ENCODE peak calls at places on chromosomes 7 and 10, in seven cellular contexts. L is mesendoderm, K is H9, H is H1, G is mesenchymal stem cell, U is trophoblast cell, N is neuronal stem cell. T is an unnamed sample.

GRCh38 chr7:122339145-122339904 is 34.8 kb upstream of the FEZF1 start:
- DNase-seq in L (no peak), K (no peak), H (no peak), G (no peak), U (no peak), N (no peak), T (no peak)

GRCh38 chr7:29457565-29457971 is 106.1 kb upstream of the PRR15 start:
- DNase-seq in L (no peak), K (no peak), H (no peak), G (peak), U (no peak), N (no peak), T (no peak)

GRCh38 chr7:112383671-112384417 is 66.4 kb upstream of the IFRD1 start:
- DNase-seq in L (peak), K (peak), H (no peak), G (no peak), U (no peak), N (peak), T (no peak)

GRCh38 chr7:81886211-81886764 is 116.4 kb upstream of the HGF start:
- DNase-seq in L (no peak), K (no peak), H (no peak), G (no peak), U (no peak), N (no peak), T (no peak)

GRCh38 chr7:7709263-7709662 is 9.1 kb downstream of the RPA3 start:
- DNase-seq in L (peak), K (peak), H (no peak), G (no peak), U (no peak), N (peak), T (no peak)

GRCh38 chr10:12369982-12370381 is 20.6 kb downstream of the CAMK1D start:
- DNase-seq in L (peak), K (no peak), H (no peak), G (no peak), U (no peak), N (no peak), T (no peak)

GRCh38 chr10:122559228-122559627 is 1.3 kb upstream of the DMBT1 start:
- DNase-seq in L (peak), K (no peak), H (no peak), G (no peak), U (peak), N (no peak), T (no peak)

GRCh38 chr10:78028438-78029293 is 649 bp downstream of the POLR3A start:
- DNase-seq in L (no peak), K (no peak), H (no peak), G (peak), U (no peak), N (peak), T (peak)

GRCh38 chr10:11264481-11265044 is 246.9 kb downstream of the CELF2 start:
- DNase-seq in L (no peak), K (no peak), H (no peak), G (no peak), U (no peak), N (no peak), T (no peak)
- H3K4ac ChIP-seq in L (no peak), K (no peak), H (no peak), G (no peak), U (no peak), N (no peak), T (no peak)

GRCh38 chr7:36057375-36057774 is 95.7 kb upstream of the EEPD1 start:
- DNase-seq in L (no peak), K (no peak), H (no peak), G (no peak), U (no peak), N (no peak), T (no peak)
- H3K4ac ChIP-seq in L (no peak), K (no peak), H (peak), G (no peak), U (no peak), N (no peak), T (no peak)

GRCh38 chr7:158558816-158559215 is 28.8 kb downstream of the PTPRN2 start:
- DNase-seq in L (no peak), K (no peak), H (no peak), G (no peak), U (no peak), N (no peak), T (no peak)
- H3K4ac ChIP-seq in L (no peak), K (no peak), H (no peak), G (no peak), U (no peak), N (no peak), T (no peak)

GRCh38 chr7:138354066-138354465 is 106.0 kb upstream of the TRIM24 start:
- DNase-seq in L (no peak), K (no peak), H (no peak), G (no peak), U (no peak), N (no peak), T (no peak)
- H3K4ac ChIP-seq in L (no peak), K (no peak), H (no peak), G (no peak), U (no peak), N (no peak), T (no peak)

GRCh38 chr10:86436963-86437362 is 70.4 kb upstream of the GRID1 start:
- DNase-seq in L (no peak), K (no peak), H (no peak), G (no peak), U (no peak), N (no peak), T (no peak)

GRCh38 chr10:86440874-86441838 is 74.6 kb upstream of the GRID1 start:
- DNase-seq in L (peak), K (no peak), H (no peak), G (peak), U (peak), N (no peak), T (peak)

GRCh38 chr10:86438091-86438749 is 71.6 kb upstream of the GRID1 start:
- DNase-seq in L (no peak), K (no peak), H (no peak), G (no peak), U (no peak), N (no peak), T (no peak)

GRCh38 chr10:86437447-86437846 is 70.9 kb upstream of the GRID1 start:
- DNase-seq in L (no peak), K (no peak), H (no peak), G (no peak), U (no peak), N (no peak), T (no peak)

GRCh38 chr10:86439544-86439943 is 72.9 kb upstream of the GRID1 start:
- DNase-seq in L (no peak), K (no peak), H (no peak), G (peak), U (peak), N (no peak), T (peak)
- H3K4ac ChIP-seq in L (no peak), K (no peak), H (no peak), G (no peak), U (no peak), N (no peak), T (no peak)

DNA sequence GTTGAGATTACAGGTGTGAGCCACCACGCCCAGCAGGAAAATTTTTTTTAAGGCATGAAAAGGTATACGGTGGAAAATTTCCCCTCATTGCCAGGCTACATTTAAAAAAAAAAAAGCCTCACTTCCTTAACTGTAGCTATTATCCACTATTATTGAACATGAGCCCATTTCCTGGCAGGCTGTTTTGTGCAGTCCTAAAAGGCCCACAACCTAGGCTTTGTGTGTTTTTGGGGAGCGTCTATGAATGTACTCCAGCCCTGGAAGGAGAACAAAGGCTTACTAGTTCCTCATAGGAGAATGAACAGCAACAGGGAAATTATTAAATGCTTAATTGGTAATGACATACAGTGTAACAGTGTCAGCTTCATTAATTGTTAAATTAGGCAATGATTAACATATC is 111.0 kb downstream of the ABLIM1 start:
- DNase-seq in L (no peak), K (no peak), H (no peak), G (no peak), U (no peak), N (no peak), T (no peak)
- H3K4ac ChIP-seq in L (no peak), K (no peak), H (no peak), G (no peak), U (no peak), N (no peak), T (no peak)

DNA sequence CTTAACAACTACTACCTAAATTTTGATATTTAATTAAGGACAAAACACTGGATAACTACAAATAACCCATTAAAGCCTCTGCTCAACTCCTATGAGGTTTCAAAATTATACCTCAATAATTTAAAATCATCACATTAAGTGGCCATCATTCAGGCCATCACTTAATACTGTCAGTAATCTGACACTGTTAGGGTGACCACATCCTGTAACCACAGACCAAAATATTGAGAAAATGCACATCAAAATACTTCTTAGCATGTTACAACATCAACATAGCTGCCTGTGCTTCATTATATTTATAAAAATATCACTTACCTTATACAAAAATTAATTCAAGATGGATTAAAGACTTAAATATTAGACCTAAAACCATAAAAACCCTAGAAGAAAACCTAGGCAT is 23.3 kb downstream of the SEM1 start:
- DNase-seq in L (no peak), K (no peak), H (no peak), G (no peak), U (no peak), N (no peak), T (no peak)
- H3K4ac ChIP-seq in L (no peak), K (no peak), H (no peak), G (no peak), U (no peak), N (no peak), T (no peak)

T was measured in IMR-90.